ENCODE peak calls at places on chromosomes 3 and 15, in four cellular contexts. A is endothelial cell, J is body of pancreas, T is uterus. V is an unnamed sample.

GRCh38 chr3:115825046-115825445 is 201.7 kb downstream of the GAP43 start:
- DNase-seq in J (no peak), T (no peak), A (no peak), V (no peak)

GRCh38 chr3:122782804-122783203 is 10.8 kb downstream of the HSPBAP1 start:
- DNase-seq in T (no peak), J (no peak), A (no peak), V (no peak)

GRCh38 chr15:68672251-68672650 is 93.5 kb downstream of the CORO2B start:
- DNase-seq in T (peak), A (no peak), J (no peak), V (no peak)

GRCh38 chr3:55701997-55702396 is 214.9 kb upstream of the WNT5A start:
- DNase-seq in T (no peak), J (no peak), A (no peak), V (no peak)

GRCh38 chr3:69240651-69241578 is 118.5 kb upstream of the LMOD3 start:
- DNase-seq in T (no peak), A (no peak), J (peak), V (no peak)

GRCh38 chr3:129054605-129055104 is 5.9 kb upstream of the GP9 start:
- DNase-seq in A (no peak), J (peak), T (no peak), V (no peak)

GRCh38 chr3:15099364-15100098 is 583 bp upstream of the RBSN start:
- DNase-seq in J (no peak), T (no peak), A (no peak), V (no peak)

GRCh38 chr15:69578792-69579587 is 126.4 kb downstream of the RPLP1 start:
- DNase-seq in J (peak), T (no peak), A (no peak), V (peak)

GRCh38 chr15:82838096-82838735 is 28.8 kb downstream of the WHAMM start:
- DNase-seq in A (no peak), J (no peak), T (no peak), V (no peak)

GRCh38 chr3:178588593-178588992 is 52.4 kb downstream of the KCNMB2 start:
- DNase-seq in T (no peak), J (no peak), A (no peak), V (no peak)

GRCh38 chr15:92011611-92012367 is 158.3 kb downstream of the SLCO3A1 start:
- DNase-seq in A (no peak), J (peak), T (no peak), V (no peak)

GRCh38 chr15:99651023-99651807 is 82.0 kb downstream of the LYSMD4 start:
- DNase-seq in J (no peak), T (no peak), A (no peak), V (peak)

GRCh38 chr3:184016820-184017671 is 638 bp downstream of the ABCC5 start:
- DNase-seq in A (peak), J (peak), T (peak), V (no peak)

GRCh38 chr15:72796515-72797337 is 13.2 kb upstream of the ADPGK start:
- DNase-seq in A (peak), J (peak), T (no peak), V (no peak)

GRCh38 chr15:52230073-52230472 is 38.9 kb upstream of the GNB5 start:
- DNase-seq in J (no peak), A (no peak), T (no peak), V (no peak)

GRCh38 chr3:49411550-49411967 is 217 bp downstream of the RHOA start:
- DNase-seq in T (peak), A (peak), J (peak), V (no peak)

GRCh38 chr3:535566-536416 is 339.2 kb downstream of the CHL1 start:
- DNase-seq in J (peak), A (no peak), T (no peak), V (no peak)

GRCh38 chr3:21839592-21839991 is 88.6 kb upstream of the ZNF385D start:
- DNase-seq in J (peak), A (no peak), T (no peak), V (peak)

GRCh38 chr15:98898122-98898521 is 109.5 kb downstream of the PGPEP1L start:
- DNase-seq in T (no peak), A (no peak), J (no peak), V (no peak)

GRCh38 chr15:35112346-35112745 is 27.3 kb upstream of the NANOGP8 start:
- DNase-seq in A (no peak), J (no peak), T (no peak), V (no peak)

GRCh38 chr3:139288266-139288821 is 55.5 kb upstream of the MRPS22 start:
- DNase-seq in T (peak), J (peak), A (no peak), V (no peak)
- TF ChIP-seq CTCF in T (no peak), J (no peak), A (no peak), V (no peak)

GRCh38 chr15:59189224-59189623 is 17.4 kb upstream of the LDHAL6B start:
- DNase-seq in J (no peak), A (no peak), T (no peak), V (no peak)

GRCh38 chr15:59180946-59181345 is 25.7 kb upstream of the LDHAL6B start:
- DNase-seq in T (no peak), A (peak), J (no peak), V (no peak)

GRCh38 chr15:59186501-59186900 is 20.1 kb upstream of the LDHAL6B start:
- DNase-seq in A (no peak), T (no peak), J (no peak), V (no peak)

GRCh38 chr15:59190291-59190690 is 16.4 kb upstream of the LDHAL6B start:
- DNase-seq in J (no peak), A (no peak), T (no peak), V (no peak)

DNA sequence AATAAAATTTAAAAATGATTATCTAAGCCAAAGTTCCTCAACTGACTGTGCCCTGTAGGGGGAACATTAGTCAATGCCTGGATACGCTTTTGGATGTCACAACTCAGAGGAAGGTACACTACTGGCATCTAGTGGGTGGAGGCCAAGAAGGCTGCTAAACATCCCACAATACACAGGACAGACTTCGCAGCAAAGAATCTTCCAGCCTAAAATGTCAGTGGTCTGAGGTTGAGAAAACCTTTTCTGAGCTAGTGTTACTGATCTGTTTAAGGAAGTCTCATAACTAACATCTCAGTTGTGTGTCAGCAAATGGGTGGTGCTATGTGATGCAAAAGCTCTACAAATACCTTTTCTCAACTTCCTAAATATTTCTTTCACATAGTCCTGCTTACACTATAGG is 20.9 kb upstream of the LDHAL6B start:
- DNase-seq in A (no peak), T (no peak), J (no peak), V (no peak)
- TF ChIP-seq CTCF in A (no peak), T (no peak), J (no peak), V (no peak)

GRCh38 chr15:80673561-80674244 is 21.4 kb upstream of the ABHD17C start:
- DNase-seq in T (no peak), A (no peak), J (no peak), V (no peak)
- TF ChIP-seq CTCF in T (no peak), A (no peak), J (no peak), V (no peak)

GRCh38 chr3:50658831-50659230 is 15.9 kb upstream of the DOCK3 start:
- DNase-seq in T (no peak), J (no peak), A (no peak), V (no peak)

GRCh38 chr3:50661321-50661837 is 13.3 kb upstream of the DOCK3 start:
- DNase-seq in T (no peak), J (no peak), A (no peak), V (no peak)

GRCh38 chr3:50658416-50658815 is 16.3 kb upstream of the DOCK3 start:
- DNase-seq in J (no peak), A (no peak), T (no peak), V (no peak)

GRCh38 chr3:50662408-50662807 is 12.3 kb upstream of the DOCK3 start:
- DNase-seq in T (no peak), J (no peak), A (no peak), V (no peak)

GRCh38 chr3:50660386-50660785 is 14.3 kb upstream of the DOCK3 start:
- DNase-seq in J (no peak), T (no peak), A (no peak), V (no peak)
- TF ChIP-seq CTCF in J (no peak), T (no peak), A (no peak), V (no peak)

GRCh38 chr3:196711838-196712513 is at the start of the genes CEP19 and PIGX:
- DNase-seq in J (peak), A (peak), T (peak), V (peak)
- TF ChIP-seq CTCF in J (peak), A (no peak), T (no peak), V (no peak)

GRCh38 chr15:36208868-36209582 is 370.4 kb upstream of the CDIN1 start:
- DNase-seq in A (no peak), T (no peak), J (no peak), V (no peak)
- TF ChIP-seq CTCF in A (no peak), T (no peak), J (no peak), V (no peak)

DNA sequence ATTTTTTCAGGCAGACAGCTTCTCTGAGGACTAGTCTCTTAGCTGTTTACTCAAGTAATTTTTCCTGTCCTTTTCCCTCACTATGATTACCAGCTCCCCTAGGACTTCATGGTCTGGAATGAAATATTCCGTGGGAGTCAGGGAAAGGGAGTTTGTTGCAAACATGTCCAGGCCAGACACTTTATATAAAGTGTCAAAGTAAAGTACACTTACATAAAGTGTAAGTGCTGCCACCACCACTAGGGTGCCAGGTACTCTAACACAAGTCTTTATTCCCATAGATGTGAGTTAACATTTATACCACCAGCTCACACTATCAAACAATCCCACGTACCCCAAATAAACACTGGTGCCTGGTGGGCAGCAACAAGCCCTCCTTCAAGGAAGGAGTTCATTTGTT is 179.8 kb downstream of the SNRPN start:
- DNase-seq in T (no peak), J (no peak), A (no peak), V (no peak)
- TF ChIP-seq CTCF in T (no peak), J (no peak), A (peak), V (peak)

GRCh38 chr3:138329984-138330293 is 288 bp upstream of the NME9 start:
- DNase-seq in J (no peak), A (no peak), T (no peak), V (no peak)

GRCh38 chr3:138329127-138329983 is at the start of gene NME9:
- DNase-seq in A (peak), T (peak), J (peak), V (peak)

GRCh38 chr3:138331143-138331894 is 1.7 kb upstream of the NME9 start:
- DNase-seq in A (no peak), T (no peak), J (no peak), V (no peak)

GRCh38 chr3:138334608-138335007 is 5.0 kb upstream of the NME9 start:
- DNase-seq in J (no peak), T (no peak), A (no peak), V (no peak)

GRCh38 chr3:138332472-138333073 is 2.9 kb upstream of the NME9 start:
- DNase-seq in A (no peak), T (no peak), J (no peak), V (no peak)
- TF ChIP-seq CTCF in A (peak), T (peak), J (peak), V (peak)